ENCODE peak calls at places on chromosomes 6 and 20, in four cellular contexts. J is left colon, Z is GM20000, R is KBM-7. G is an unnamed sample.

GRCh38 chr20:1702288-1702687 is 44.7 kb upstream of the SIRPG start:
- DNase-seq in J (no peak), Z (no peak), R (peak), G (peak)

GRCh38 chr20:43448748-43449535 is 8.8 kb upstream of the SRSF6 start:
- DNase-seq in J (peak), Z (peak), R (peak), G (peak)

GRCh38 chr20:3156811-3157619 is 2.6 kb downstream of the FASTKD5 start:
- DNase-seq in J (no peak), Z (peak), R (no peak), G (no peak)

GRCh38 chr20:46939031-46939430 is 44.4 kb downstream of the EYA2 start:
- DNase-seq in J (no peak), Z (no peak), R (peak), G (no peak)

GRCh38 chr6:12113190-12113578 is 101.1 kb downstream of the HIVEP1 start:
- DNase-seq in J (no peak), Z (peak), R (no peak), G (no peak)

GRCh38 chr20:56515657-56516381 is 8.7 kb upstream of the FAM209A start:
- DNase-seq in J (no peak), Z (no peak), R (peak), G (no peak)

GRCh38 chr6:7726416-7727149 is 684 bp downstream of the BMP6 start:
- DNase-seq in J (peak), Z (peak), R (peak), G (peak)

GRCh38 chr6:163427498-163428254 is 13.2 kb downstream of the QKI start:
- DNase-seq in J (no peak), Z (no peak), R (peak), G (no peak)

GRCh38 chr20:35821807-35822242 is 50.0 kb downstream of the PHF20 start:
- DNase-seq in J (no peak), Z (no peak), R (no peak), G (no peak)

GRCh38 chr20:51696304-51697118 is 71.7 kb downstream of the ATP9A start:
- DNase-seq in J (no peak), Z (no peak), R (peak), G (no peak)